ENCODE peak calls at places on chromosomes 13 and 19, in ten cellular contexts. One of them, this sample, is unnamed. For H3K4me1, the result is how much of the 10 kb centered on the place peaks cover.

GRCh38 chr13:20363162-20363561 is 131.0 kb upstream of the GJB6 start:
- DNase-seq in aorta: no peak
- DNase-seq in SJSA1: no peak
- DNase-seq in CD4-positive, CD25-positive, alpha-beta regulatory T cell: no peak
- DNase-seq in heart left ventricle: no peak
- DNase-seq in ascending aorta: no peak
- DNase-seq in prostate gland: no peak
- DNase-seq in heart right ventricle: no peak
- DNase-seq in CD8-positive, alpha-beta T cell: no peak
- DNase-seq in lower lobe of right lung: no peak
- DNase-seq in this sample: no peak

GRCh38 chr19:48868196-48868886 is at the start of gene PLEKHA4:
- DNase-seq in aorta: peak
- DNase-seq in SJSA1: peak
- DNase-seq in CD4-positive, CD25-positive, alpha-beta regulatory T cell: no peak
- DNase-seq in heart left ventricle: peak
- DNase-seq in ascending aorta: peak
- DNase-seq in prostate gland: no peak
- DNase-seq in heart right ventricle: peak
- DNase-seq in CD8-positive, alpha-beta T cell: no peak
- DNase-seq in lower lobe of right lung: peak
- DNase-seq in this sample: no peak

GRCh38 chr19:31668916-31669315 is 319.7 kb upstream of the TSHZ3 start:
- DNase-seq in aorta: no peak
- DNase-seq in SJSA1: no peak
- DNase-seq in CD4-positive, CD25-positive, alpha-beta regulatory T cell: no peak
- DNase-seq in heart left ventricle: no peak
- DNase-seq in ascending aorta: no peak
- DNase-seq in prostate gland: no peak
- DNase-seq in heart right ventricle: no peak
- DNase-seq in CD8-positive, alpha-beta T cell: no peak
- DNase-seq in lower lobe of right lung: no peak
- DNase-seq in this sample: no peak

GRCh38 chr13:42153371-42153770 is 104.9 kb downstream of the DGKH start:
- DNase-seq in aorta: no peak
- DNase-seq in SJSA1: no peak
- DNase-seq in CD4-positive, CD25-positive, alpha-beta regulatory T cell: no peak
- DNase-seq in heart left ventricle: no peak
- DNase-seq in ascending aorta: no peak
- DNase-seq in prostate gland: no peak
- DNase-seq in heart right ventricle: no peak
- DNase-seq in CD8-positive, alpha-beta T cell: no peak
- DNase-seq in lower lobe of right lung: no peak
- DNase-seq in this sample: no peak

GRCh38 chr19:2290441-2291184 is 8.6 kb upstream of the PEAK3 start:
- DNase-seq in aorta: no peak
- DNase-seq in SJSA1: no peak
- DNase-seq in CD4-positive, CD25-positive, alpha-beta regulatory T cell: peak
- DNase-seq in heart left ventricle: no peak
- DNase-seq in ascending aorta: no peak
- DNase-seq in prostate gland: no peak
- DNase-seq in heart right ventricle: no peak
- DNase-seq in CD8-positive, alpha-beta T cell: peak
- DNase-seq in lower lobe of right lung: no peak
- DNase-seq in this sample: no peak

GRCh38 chr19:38145627-38146026 is 78.4 kb downstream of the DPF1 start:
- DNase-seq in aorta: no peak
- DNase-seq in SJSA1: no peak
- DNase-seq in CD4-positive, CD25-positive, alpha-beta regulatory T cell: no peak
- DNase-seq in heart left ventricle: no peak
- DNase-seq in ascending aorta: no peak
- DNase-seq in prostate gland: no peak
- DNase-seq in heart right ventricle: no peak
- DNase-seq in CD8-positive, alpha-beta T cell: no peak
- DNase-seq in lower lobe of right lung: no peak
- DNase-seq in this sample: peak

GRCh38 chr19:1767464-1767933 is 14.2 kb downstream of the ONECUT3 start:
- DNase-seq in aorta: no peak
- DNase-seq in SJSA1: no peak
- DNase-seq in CD4-positive, CD25-positive, alpha-beta regulatory T cell: peak
- DNase-seq in heart left ventricle: no peak
- DNase-seq in ascending aorta: no peak
- DNase-seq in prostate gland: no peak
- DNase-seq in heart right ventricle: peak
- DNase-seq in CD8-positive, alpha-beta T cell: peak
- DNase-seq in lower lobe of right lung: no peak
- DNase-seq in this sample: no peak

GRCh38 chr13:51222510-51223283 is 499 bp downstream of the FAM124A start:
- DNase-seq in aorta: no peak
- DNase-seq in SJSA1: no peak
- DNase-seq in CD4-positive, CD25-positive, alpha-beta regulatory T cell: no peak
- DNase-seq in heart left ventricle: no peak
- DNase-seq in ascending aorta: no peak
- DNase-seq in prostate gland: no peak
- DNase-seq in heart right ventricle: no peak
- DNase-seq in CD8-positive, alpha-beta T cell: no peak
- DNase-seq in lower lobe of right lung: no peak
- DNase-seq in this sample: no peak

GRCh38 chr19:41616785-41617621 is 9.9 kb downstream of the CEACAM4 start:
- DNase-seq in aorta: no peak
- DNase-seq in SJSA1: no peak
- DNase-seq in CD4-positive, CD25-positive, alpha-beta regulatory T cell: no peak
- DNase-seq in heart left ventricle: no peak
- DNase-seq in ascending aorta: no peak
- DNase-seq in prostate gland: no peak
- DNase-seq in heart right ventricle: no peak
- DNase-seq in CD8-positive, alpha-beta T cell: peak
- DNase-seq in lower lobe of right lung: no peak
- DNase-seq in this sample: no peak

GRCh38 chr19:4389511-4390016 is 10.8 kb downstream of the SH3GL1 start:
- DNase-seq in aorta: no peak
- DNase-seq in SJSA1: no peak
- DNase-seq in CD4-positive, CD25-positive, alpha-beta regulatory T cell: no peak
- DNase-seq in heart left ventricle: no peak
- DNase-seq in ascending aorta: no peak
- DNase-seq in prostate gland: no peak
- DNase-seq in heart right ventricle: no peak
- DNase-seq in CD8-positive, alpha-beta T cell: no peak
- DNase-seq in lower lobe of right lung: no peak
- DNase-seq in this sample: no peak

GRCh38 chr19:4391701-4392543 is 8.4 kb downstream of the SH3GL1 start:
- DNase-seq in aorta: no peak
- DNase-seq in SJSA1: no peak
- DNase-seq in CD4-positive, CD25-positive, alpha-beta regulatory T cell: no peak
- DNase-seq in heart left ventricle: peak
- DNase-seq in ascending aorta: peak
- DNase-seq in prostate gland: no peak
- DNase-seq in heart right ventricle: peak
- DNase-seq in CD8-positive, alpha-beta T cell: no peak
- DNase-seq in lower lobe of right lung: no peak
- DNase-seq in this sample: no peak

GRCh38 chr19:4389064-4389375 is 11.3 kb downstream of the SH3GL1 start:
- DNase-seq in aorta: no peak
- DNase-seq in SJSA1: no peak
- DNase-seq in CD4-positive, CD25-positive, alpha-beta regulatory T cell: no peak
- DNase-seq in heart left ventricle: no peak
- DNase-seq in ascending aorta: no peak
- DNase-seq in prostate gland: no peak
- DNase-seq in heart right ventricle: no peak
- DNase-seq in CD8-positive, alpha-beta T cell: no peak
- DNase-seq in lower lobe of right lung: no peak
- DNase-seq in this sample: no peak

GRCh38 chr19:4390017-4390861 is 10.1 kb downstream of the SH3GL1 start:
- DNase-seq in aorta: no peak
- DNase-seq in SJSA1: no peak
- DNase-seq in CD4-positive, CD25-positive, alpha-beta regulatory T cell: no peak
- DNase-seq in heart left ventricle: peak
- DNase-seq in ascending aorta: no peak
- DNase-seq in prostate gland: no peak
- DNase-seq in heart right ventricle: no peak
- DNase-seq in CD8-positive, alpha-beta T cell: no peak
- DNase-seq in lower lobe of right lung: peak
- DNase-seq in this sample: no peak

DNA sequence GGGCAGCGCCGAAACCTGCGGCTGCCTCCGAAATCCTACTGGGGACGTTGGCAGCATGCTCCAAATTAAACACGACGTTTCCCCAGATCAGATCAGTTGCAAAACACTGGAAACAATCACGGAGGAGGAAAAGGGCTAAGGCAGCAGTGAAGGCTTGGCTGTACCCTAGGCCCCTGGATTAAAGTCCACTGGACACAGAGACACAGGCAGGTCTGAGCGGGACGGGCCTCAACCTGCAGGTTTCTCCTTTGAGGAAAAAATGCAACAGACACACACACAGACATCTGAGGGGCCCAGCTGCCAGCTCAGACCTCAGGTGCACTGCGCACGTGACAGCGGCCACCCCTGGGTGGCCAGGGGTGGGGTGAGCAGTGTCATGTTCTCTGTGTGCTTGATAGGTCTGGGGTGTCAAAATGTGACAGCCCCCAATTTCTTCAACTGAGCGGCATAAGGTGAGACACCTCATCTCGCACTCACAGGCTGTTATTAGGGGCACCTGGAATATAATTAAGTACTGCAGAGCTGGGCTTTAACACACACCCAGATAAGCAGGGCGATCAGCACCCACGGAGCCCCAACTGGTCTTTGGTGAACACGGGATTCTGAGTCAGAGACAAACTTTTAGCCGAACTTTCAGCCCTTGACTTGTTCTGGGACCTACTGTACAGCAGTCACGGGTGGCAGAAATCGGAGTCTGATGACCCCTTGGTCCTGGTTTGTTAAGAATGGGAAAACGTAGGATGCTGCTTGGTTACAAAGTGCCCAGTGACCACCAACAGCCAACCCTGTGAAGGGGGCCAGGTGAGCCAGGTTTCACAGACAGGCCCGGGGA is 9.3 kb downstream of the SH3GL1 start:
- DNase-seq in aorta: no peak
- DNase-seq in SJSA1: no peak
- DNase-seq in CD4-positive, CD25-positive, alpha-beta regulatory T cell: no peak
- DNase-seq in heart left ventricle: no peak
- DNase-seq in ascending aorta: no peak
- DNase-seq in prostate gland: peak
- DNase-seq in heart right ventricle: no peak
- DNase-seq in CD8-positive, alpha-beta T cell: no peak
- DNase-seq in lower lobe of right lung: no peak
- DNase-seq in this sample: peak
- H3K4me1 ChIP-seq in aorta: under half
- H3K4me1 ChIP-seq in SJSA1: under half
- H3K4me1 ChIP-seq in CD4-positive, CD25-positive, alpha-beta regulatory T cell: under half
- H3K4me1 ChIP-seq in heart left ventricle: under half
- H3K4me1 ChIP-seq in ascending aorta: under half
- H3K4me1 ChIP-seq in prostate gland: half or more
- H3K4me1 ChIP-seq in heart right ventricle: half or more
- H3K4me1 ChIP-seq in CD8-positive, alpha-beta T cell: under half
- H3K4me1 ChIP-seq in lower lobe of right lung: half or more
- H3K4me1 ChIP-seq in this sample: under half

DNA sequence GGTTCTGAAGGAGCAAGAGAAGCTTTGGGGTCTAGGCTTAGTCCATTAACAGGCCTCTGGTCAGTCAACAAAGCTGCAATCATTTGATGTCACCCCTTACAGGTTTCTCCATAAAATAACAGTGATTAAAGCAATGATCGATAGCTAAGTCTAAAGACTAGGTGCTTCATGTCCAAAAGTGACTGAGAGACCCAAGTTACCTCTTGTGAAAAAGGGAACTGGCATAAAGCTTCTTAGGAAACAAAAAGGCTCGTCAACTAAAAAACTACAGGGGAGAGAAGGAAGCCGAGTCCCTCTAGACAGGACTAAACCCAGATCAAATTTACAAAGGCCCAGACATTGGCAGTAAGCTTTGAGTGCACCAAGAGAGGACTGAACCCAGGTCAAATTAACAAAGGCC is 2.2 kb downstream of the DCUN1D2 start:
- DNase-seq in aorta: no peak
- DNase-seq in SJSA1: no peak
- DNase-seq in CD4-positive, CD25-positive, alpha-beta regulatory T cell: no peak
- DNase-seq in heart left ventricle: no peak
- DNase-seq in ascending aorta: no peak
- DNase-seq in prostate gland: no peak
- DNase-seq in heart right ventricle: no peak
- DNase-seq in CD8-positive, alpha-beta T cell: no peak
- DNase-seq in lower lobe of right lung: no peak
- DNase-seq in this sample: no peak
- H3K4me1 ChIP-seq in aorta: under half
- H3K4me1 ChIP-seq in SJSA1: under half
- H3K4me1 ChIP-seq in CD4-positive, CD25-positive, alpha-beta regulatory T cell: under half
- H3K4me1 ChIP-seq in heart left ventricle: under half
- H3K4me1 ChIP-seq in ascending aorta: under half
- H3K4me1 ChIP-seq in prostate gland: under half
- H3K4me1 ChIP-seq in heart right ventricle: under half
- H3K4me1 ChIP-seq in CD8-positive, alpha-beta T cell: under half
- H3K4me1 ChIP-seq in lower lobe of right lung: under half
- H3K4me1 ChIP-seq in this sample: under half

DNA sequence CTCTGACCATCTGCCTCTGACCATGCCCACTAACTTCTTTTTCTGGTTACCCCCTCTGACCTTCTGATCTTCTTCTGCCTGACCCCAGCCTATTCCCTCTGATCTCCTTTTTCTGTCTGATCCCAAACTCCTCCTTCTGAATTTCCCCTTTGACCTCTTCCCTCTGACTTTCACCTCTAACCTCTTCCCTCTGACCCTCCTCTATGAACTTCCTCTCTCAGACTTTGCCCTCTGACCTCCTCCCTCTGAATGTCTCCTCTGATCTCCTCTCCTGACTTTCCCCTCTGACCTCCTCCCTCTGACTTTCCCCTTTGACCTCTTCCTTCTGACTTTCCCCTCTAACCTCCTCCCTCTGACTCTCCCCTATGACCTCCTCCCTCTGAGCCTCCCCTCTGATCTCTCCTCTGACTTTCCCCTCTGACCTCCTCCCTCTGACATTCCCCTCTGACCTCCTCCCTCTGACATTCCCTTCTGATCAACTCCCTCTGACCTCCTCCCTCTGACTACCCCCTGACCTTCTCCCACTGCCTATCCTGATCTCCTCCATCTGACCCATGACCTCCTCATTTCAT is 3.5 kb downstream of the COL5A3 start:
- DNase-seq in aorta: no peak
- DNase-seq in SJSA1: no peak
- DNase-seq in CD4-positive, CD25-positive, alpha-beta regulatory T cell: no peak
- DNase-seq in heart left ventricle: no peak
- DNase-seq in ascending aorta: no peak
- DNase-seq in prostate gland: no peak
- DNase-seq in heart right ventricle: no peak
- DNase-seq in CD8-positive, alpha-beta T cell: no peak
- DNase-seq in lower lobe of right lung: no peak
- DNase-seq in this sample: no peak
- H3K4me1 ChIP-seq in aorta: under half
- H3K4me1 ChIP-seq in SJSA1: under half
- H3K4me1 ChIP-seq in CD4-positive, CD25-positive, alpha-beta regulatory T cell: under half
- H3K4me1 ChIP-seq in heart left ventricle: under half
- H3K4me1 ChIP-seq in ascending aorta: under half
- H3K4me1 ChIP-seq in prostate gland: under half
- H3K4me1 ChIP-seq in heart right ventricle: under half
- H3K4me1 ChIP-seq in CD8-positive, alpha-beta T cell: under half
- H3K4me1 ChIP-seq in lower lobe of right lung: under half
- H3K4me1 ChIP-seq in this sample: under half

DNA sequence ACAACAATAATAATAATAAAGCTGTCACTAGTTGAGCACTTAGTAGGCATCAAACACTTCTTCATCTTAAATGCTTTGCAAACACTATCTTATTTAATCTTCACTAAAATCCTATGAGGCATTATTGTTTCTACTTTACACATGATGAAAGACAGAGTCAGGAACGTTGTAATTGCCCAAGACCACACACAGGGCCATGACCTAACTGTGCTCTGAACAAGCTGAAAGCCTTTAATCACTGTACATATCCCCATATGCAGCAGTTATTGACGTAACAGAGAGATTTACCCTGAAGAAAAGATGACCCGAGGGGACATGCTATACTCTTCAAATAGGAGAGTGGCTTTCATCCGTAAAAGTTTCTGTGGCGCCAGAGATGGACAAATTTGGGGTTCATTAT is 53.0 kb downstream of the SACS start:
- DNase-seq in aorta: no peak
- DNase-seq in SJSA1: peak
- DNase-seq in CD4-positive, CD25-positive, alpha-beta regulatory T cell: no peak
- DNase-seq in heart left ventricle: no peak
- DNase-seq in ascending aorta: no peak
- DNase-seq in prostate gland: no peak
- DNase-seq in heart right ventricle: no peak
- DNase-seq in CD8-positive, alpha-beta T cell: no peak
- DNase-seq in lower lobe of right lung: no peak
- DNase-seq in this sample: no peak
- H3K4me1 ChIP-seq in aorta: under half
- H3K4me1 ChIP-seq in SJSA1: half or more
- H3K4me1 ChIP-seq in CD4-positive, CD25-positive, alpha-beta regulatory T cell: under half
- H3K4me1 ChIP-seq in heart left ventricle: under half
- H3K4me1 ChIP-seq in ascending aorta: under half
- H3K4me1 ChIP-seq in prostate gland: under half
- H3K4me1 ChIP-seq in heart right ventricle: under half
- H3K4me1 ChIP-seq in CD8-positive, alpha-beta T cell: under half
- H3K4me1 ChIP-seq in lower lobe of right lung: under half
- H3K4me1 ChIP-seq in this sample: under half

This sample was measured in foreskin keratinocyte.